ENCODE peak calls at places on chromosomes 7 and 10, in six cellular contexts. B is naive thymus-derived CD4-positive, alpha-beta T cell; G is HCT116; P is esophagus squamous epithelium; I is CD4-positive, alpha-beta memory T cell; J is uterus. N is an unnamed sample. For H3K4me1, the result is how much of the 10 kb centered on the place peaks cover.

GRCh38 chr10:106189254-106189653 is 975.3 kb downstream of the SORCS1 start:
- DNase-seq in I (no peak), G (no peak), B (peak), J (no peak), P (no peak), N (no peak)

GRCh38 chr7:112190120-112190519 is 16.1 kb downstream of the DOCK4 start:
- DNase-seq in B (no peak), P (no peak), J (no peak), G (no peak), I (no peak), N (no peak)

GRCh38 chr7:17233643-17234397 is 64.6 kb upstream of the AHR start:
- DNase-seq in G (no peak), P (no peak), I (no peak), J (no peak), B (no peak), N (no peak)

GRCh38 chr7:142898377-142899235 is 13.1 kb upstream of the TRPV6 start:
- DNase-seq in J (no peak), B (no peak), P (no peak), G (no peak), I (no peak), N (no peak)

GRCh38 chr7:83119496-83119895 is 43.2 kb downstream of the PCLO start:
- DNase-seq in J (no peak), B (no peak), P (no peak), G (no peak), I (no peak), N (no peak)

GRCh38 chr7:99729501-99730261 is 5.3 kb downstream of the CYP3A7 start:
- DNase-seq in J (no peak), I (no peak), P (no peak), G (no peak), B (no peak), N (no peak)

GRCh38 chr10:30185916-30186315 is 126.5 kb upstream of the JCAD start:
- DNase-seq in J (no peak), G (no peak), B (no peak), P (no peak), I (no peak), N (no peak)

GRCh38 chr7:87152897-87153641 is 816 bp downstream of the DMTF1 start:
- DNase-seq in I (no peak), G (no peak), J (no peak), B (no peak), P (no peak), N (no peak)

GRCh38 chr7:8168336-8168735 is 93.6 kb downstream of the ICA1 start:
- DNase-seq in B (no peak), P (no peak), I (no peak), J (no peak), G (no peak), N (no peak)

GRCh38 chr7:54831644-54832095 is 72.7 kb upstream of the SEC61G start:
- DNase-seq in P (no peak), J (no peak), G (peak), B (no peak), I (no peak), N (no peak)

GRCh38 chr7:79893991-79894390 is 240.6 kb upstream of the GNAI1 start:
- DNase-seq in B (no peak), G (no peak), J (no peak), P (no peak), I (no peak), N (no peak)

GRCh38 chr10:129387258-129387525 is 79.8 kb upstream of the MGMT start:
- DNase-seq in G (no peak), I (no peak), B (no peak), P (no peak), J (no peak), N (no peak)

GRCh38 chr10:121245799-121246198 is 352.4 kb downstream of the FGFR2 start:
- DNase-seq in B (no peak), P (no peak), I (no peak), J (no peak), G (no peak), N (no peak)

GRCh38 chr10:34092891-34093290 is 722.2 kb downstream of the PARD3 start:
- DNase-seq in J (no peak), I (no peak), P (no peak), G (no peak), B (no peak), N (no peak)

GRCh38 chr7:81669476-81670105 is 100.3 kb downstream of the HGF start:
- DNase-seq in I (no peak), B (no peak), J (no peak), P (no peak), G (no peak), N (no peak)

GRCh38 chr7:55131421-55131929 is 112.7 kb downstream of the EGFR start:
- DNase-seq in I (no peak), B (no peak), G (no peak), J (no peak), P (no peak), N (no peak)

GRCh38 chr7:150988230-150989226 is 2.3 kb upstream of the NOS3 start:
- DNase-seq in P (no peak), G (no peak), I (peak), J (peak), B (peak), N (no peak)

GRCh38 chr7:120064565-120064964 is 208.4 kb upstream of the KCND2 start:
- DNase-seq in G (no peak), B (no peak), I (no peak), J (no peak), P (no peak), N (no peak)

GRCh38 chr7:70259497-70259896 is 661.2 kb downstream of the AUTS2 start:
- DNase-seq in P (no peak), I (no peak), B (no peak), J (no peak), G (no peak), N (peak)

GRCh38 chr7:104951546-104951945 is 62.5 kb upstream of the KMT2E start:
- DNase-seq in G (no peak), P (no peak), B (no peak), I (no peak), J (no peak), N (no peak)

GRCh38 chr10:55629792-55630490 is 731.1 kb downstream of the ZWINT start:
- DNase-seq in J (no peak), I (no peak), B (no peak), P (no peak), G (no peak), N (no peak)

GRCh38 chr10:29120216-29120615 is 168.7 kb upstream of the LYZL1 start:
- DNase-seq in G (no peak), I (no peak), B (no peak), P (no peak), J (no peak), N (no peak)

GRCh38 chr10:131929122-131929845 is 28.5 kb downstream of the PPP2R2D start:
- DNase-seq in P (no peak), B (no peak), G (no peak), I (no peak), J (no peak), N (no peak)

GRCh38 chr10:95467162-95467599 is 94.0 kb downstream of the SORBS1 start:
- DNase-seq in J (peak), B (no peak), P (no peak), I (no peak), G (peak), N (no peak)

GRCh38 chr7:134750083-134751062 is 29.1 kb upstream of the CALD1 start:
- DNase-seq in I (peak), P (no peak), B (peak), G (peak), J (peak), N (no peak)

GRCh38 chr10:69693886-69694285 is 63.8 kb downstream of the FAM241B start:
- DNase-seq in B (no peak), P (no peak), J (no peak), I (no peak), G (no peak), N (no peak)

GRCh38 chr10:78777466-78778256 is 291.1 kb upstream of the ZMIZ1 start:
- DNase-seq in G (no peak), J (peak), P (no peak), I (no peak), B (no peak), N (peak)

GRCh38 chr7:34281260-34281659 is 375.9 kb downstream of the BMPER start:
- DNase-seq in I (no peak), G (no peak), J (no peak), B (no peak), P (no peak), N (no peak)

GRCh38 chr7:123041085-123041484 is 45.6 kb upstream of the TAS2R16 start:
- DNase-seq in I (no peak), B (no peak), P (no peak), J (no peak), G (no peak), N (no peak)

GRCh38 chr7:71563276-71563675 is 431.3 kb downstream of the GALNT17 start:
- DNase-seq in I (no peak), P (no peak), G (no peak), J (no peak), B (no peak), N (no peak)

GRCh38 chr7:28135760-28136159 is 44.8 kb downstream of the JAZF1 start:
- DNase-seq in B (no peak), J (no peak), I (no peak), P (no peak), G (no peak), N (no peak)

GRCh38 chr10:29617880-29618340 is 16.9 kb downstream of the SVIL start:
- DNase-seq in P (no peak), J (peak), G (no peak), I (no peak), B (no peak), N (no peak)

GRCh38 chr10:71396714-71397339 is at the start of gene CDH23:
- DNase-seq in J (peak), I (no peak), G (no peak), P (no peak), B (no peak), N (no peak)

GRCh38 chr7:1844956-1845390 is 174.9 kb downstream of the ELFN1 start:
- DNase-seq in I (no peak), J (peak), P (no peak), G (no peak), B (no peak), N (no peak)

GRCh38 chr7:152512711-152513110 is 76.9 kb upstream of the KMT2C start:
- DNase-seq in J (no peak), I (peak), P (no peak), B (peak), G (no peak), N (no peak)

GRCh38 chr10:127834221-127834620 is 58.5 kb downstream of the CLRN3 start:
- DNase-seq in P (no peak), J (peak), G (no peak), I (no peak), B (no peak), N (no peak)

GRCh38 chr10:72954596-72955569 is at the start of gene PLA2G12B:
- DNase-seq in B (no peak), J (no peak), G (no peak), I (no peak), P (no peak), N (no peak)

GRCh38 chr10:27449571-27449970 is 54.5 kb upstream of the RAB18 start:
- DNase-seq in I (no peak), G (no peak), B (no peak), J (no peak), P (no peak), N (no peak)
- H3K27ac ChIP-seq in I (no peak), G (no peak), B (no peak), J (no peak), P (no peak), N (no peak)

GRCh38 chr10:5549462-5550249 is 24.9 kb downstream of the CALML3 start:
- DNase-seq in I (no peak), B (no peak), J (no peak), G (no peak), P (no peak), N (no peak)
- H3K4me1 ChIP-seq in I (under half), B (under half), J (under half), G (half or more), P (half or more), N (half or more)

DNA sequence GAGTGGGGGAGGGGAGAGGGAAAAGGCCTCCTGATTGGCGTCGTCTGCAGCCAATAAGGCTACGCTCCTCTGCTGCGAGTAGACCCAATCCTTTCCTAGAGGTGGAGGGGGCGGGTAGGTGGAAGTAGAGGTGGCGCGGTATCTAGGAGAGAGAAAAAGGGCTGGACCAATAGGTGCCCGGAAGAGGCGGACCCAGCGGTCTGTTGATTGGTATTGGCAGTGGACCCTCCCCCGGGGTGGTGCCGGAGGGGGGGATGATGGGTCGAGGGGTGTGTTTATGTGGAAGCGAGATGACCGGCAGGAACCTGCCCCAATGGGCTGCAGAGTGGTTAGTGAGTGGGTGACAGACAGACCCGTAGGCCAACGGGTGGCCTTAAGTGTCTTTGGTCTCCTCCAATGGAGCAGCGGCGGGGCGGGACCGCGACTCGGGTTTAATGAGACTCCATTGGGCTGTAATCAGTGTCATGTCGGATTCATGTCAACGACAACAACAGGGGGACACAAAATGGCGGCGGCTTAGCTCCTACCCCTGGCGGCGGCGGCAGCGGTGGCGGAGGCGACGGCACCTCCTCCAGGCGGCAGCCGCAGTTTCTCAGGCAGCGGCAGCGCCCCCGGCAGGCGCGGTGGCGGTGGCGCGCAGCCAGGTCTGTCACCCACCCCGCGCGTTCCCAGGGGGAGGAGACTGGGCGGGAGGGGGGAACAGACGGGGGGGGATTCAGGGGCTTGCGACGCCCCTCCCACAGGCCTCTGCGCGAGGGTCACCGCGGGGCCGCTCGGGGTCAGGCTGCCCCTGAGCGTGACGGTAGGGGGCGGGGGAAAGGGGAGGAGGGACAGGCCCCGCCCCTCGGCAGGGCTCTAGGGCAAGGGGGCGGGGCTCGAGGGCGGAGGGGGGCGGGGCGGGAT is at the start of gene KAT6B:
- DNase-seq in P (peak), B (peak), G (peak), J (peak), I (peak), N (peak)
- H3K27ac ChIP-seq in P (peak), B (peak), G (peak), J (peak), I (peak), N (peak)

GRCh38 chr7:107154826-107155225 is 14.0 kb upstream of the HBP1 start:
- DNase-seq in P (no peak), G (no peak), I (no peak), J (no peak), B (no peak), N (no peak)
- H3K4me1 ChIP-seq in P (under half), G (under half), I (under half), J (under half), B (under half), N (under half)

GRCh38 chr7:92747041-92747835 is 89.1 kb downstream of the CDK6 start:
- DNase-seq in I (no peak), B (no peak), G (no peak), J (no peak), P (no peak), N (no peak)

GRCh38 chr7:92748509-92748908 is 87.9 kb downstream of the CDK6 start:
- DNase-seq in P (no peak), I (no peak), J (no peak), B (no peak), G (no peak), N (no peak)

GRCh38 chr7:92742186-92742585 is 94.2 kb downstream of the CDK6 start:
- DNase-seq in I (no peak), G (no peak), B (no peak), J (no peak), P (no peak), N (no peak)

GRCh38 chr7:92749327-92749730 is 87.0 kb downstream of the CDK6 start:
- DNase-seq in G (no peak), B (no peak), I (no peak), P (no peak), J (no peak), N (no peak)

GRCh38 chr7:92745241-92745640 is 91.1 kb downstream of the CDK6 start:
- DNase-seq in J (no peak), B (no peak), I (no peak), G (no peak), P (no peak), N (no peak)
- H3K27ac ChIP-seq in J (no peak), B (no peak), I (no peak), G (no peak), P (no peak), N (no peak)